ENCODE peak calls at places on chromosome 6, in four cellular contexts. One of them, this sample, is unnamed.

GRCh38 chr6:151289399-151290007 is 49.7 kb downstream of the AKAP12 start:
- DNase-seq in dermis microvascular lymphatic vessel endothelial cell: no peak
- DNase-seq in neural crest cell: no peak
- DNase-seq in NCI-H1105: no peak
- DNase-seq in this sample: no peak

GRCh38 chr6:94468830-94469229 is 1049.5 kb upstream of the EPHA7 start:
- DNase-seq in dermis microvascular lymphatic vessel endothelial cell: no peak
- DNase-seq in neural crest cell: no peak
- DNase-seq in NCI-H1105: no peak
- DNase-seq in this sample: no peak

GRCh38 chr6:38371312-38371672 is 268.4 kb downstream of the BTBD9 start:
- DNase-seq in dermis microvascular lymphatic vessel endothelial cell: no peak
- DNase-seq in neural crest cell: no peak
- DNase-seq in NCI-H1105: no peak
- DNase-seq in this sample: peak; percentile 8

GRCh38 chr6:47086051-47086770 is 44.1 kb upstream of the ADGRF1 start:
- DNase-seq in dermis microvascular lymphatic vessel endothelial cell: no peak
- DNase-seq in neural crest cell: no peak
- DNase-seq in NCI-H1105: no peak
- DNase-seq in this sample: no peak

GRCh38 chr6:147040041-147040440 is 164.2 kb upstream of the STXBP5 start:
- DNase-seq in dermis microvascular lymphatic vessel endothelial cell: no peak
- DNase-seq in neural crest cell: no peak
- DNase-seq in NCI-H1105: no peak
- DNase-seq in this sample: no peak

GRCh38 chr6:54112171-54112650 is 968 bp downstream of the MLIP start:
- DNase-seq in dermis microvascular lymphatic vessel endothelial cell: peak; percentile 26
- DNase-seq in neural crest cell: no peak
- DNase-seq in NCI-H1105: no peak
- DNase-seq in this sample: no peak

GRCh38 chr6:138161118-138161433 is 663 bp upstream of the ARFGEF3 start:
- DNase-seq in dermis microvascular lymphatic vessel endothelial cell: no peak
- DNase-seq in neural crest cell: no peak
- DNase-seq in NCI-H1105: no peak
- DNase-seq in this sample: no peak

GRCh38 chr6:144055121-144055931 is 40.0 kb downstream of the SF3B5 start:
- DNase-seq in dermis microvascular lymphatic vessel endothelial cell: no peak
- DNase-seq in neural crest cell: no peak
- DNase-seq in NCI-H1105: no peak
- DNase-seq in this sample: no peak

GRCh38 chr6:116298273-116298672 is 18.5 kb upstream of the TSPYL1 start:
- DNase-seq in dermis microvascular lymphatic vessel endothelial cell: no peak
- DNase-seq in neural crest cell: no peak
- DNase-seq in NCI-H1105: no peak
- DNase-seq in this sample: no peak

This sample was measured in NCI-H1417.